ENCODE peak calls at places on chromosomes 1 and 21, in four cellular contexts. One of them, this sample, is unnamed.

GRCh38 chr1:3242408-3243270 is 173.6 kb downstream of the PRDM16 start:
- DNase-seq in glutamatergic neuron: no peak
- DNase-seq in heart left ventricle: no peak
- DNase-seq in psoas muscle: no peak
- DNase-seq in this sample: no peak

GRCh38 chr1:228194921-228195812 is 12.7 kb upstream of the OBSCN start:
- DNase-seq in psoas muscle: no peak
- DNase-seq in glutamatergic neuron: no peak
- DNase-seq in heart left ventricle: no peak
- DNase-seq in this sample: no peak

GRCh38 chr1:44048816-44049215 is 17.6 kb upstream of the SLC6A9 start:
- DNase-seq in psoas muscle: no peak
- DNase-seq in glutamatergic neuron: no peak
- DNase-seq in heart left ventricle: no peak
- DNase-seq in this sample: no peak

GRCh38 chr1:77421504-77422233 is 139.8 kb downstream of the AK5 start:
- DNase-seq in heart left ventricle: no peak
- DNase-seq in psoas muscle: no peak
- DNase-seq in glutamatergic neuron: no peak
- DNase-seq in this sample: no peak

GRCh38 chr1:112806090-112806642 is 91.0 kb upstream of the PPM1J start:
- DNase-seq in psoas muscle: no peak
- DNase-seq in glutamatergic neuron: no peak
- DNase-seq in heart left ventricle: no peak
- DNase-seq in this sample: no peak

GRCh38 chr21:39120876-39121599 is 62.2 kb downstream of the PSMG1 start:
- DNase-seq in glutamatergic neuron: no peak
- DNase-seq in heart left ventricle: no peak
- DNase-seq in psoas muscle: no peak
- DNase-seq in this sample: no peak

GRCh38 chr21:29524055-29524454 is 225.3 kb downstream of the BACH1 start:
- DNase-seq in heart left ventricle: no peak
- DNase-seq in glutamatergic neuron: no peak
- DNase-seq in psoas muscle: no peak
- DNase-seq in this sample: no peak

GRCh38 chr1:70387507-70387906 is 23.6 kb upstream of the CTH start:
- DNase-seq in heart left ventricle: no peak
- DNase-seq in psoas muscle: no peak
- DNase-seq in glutamatergic neuron: no peak
- DNase-seq in this sample: no peak

GRCh38 chr1:94690033-94690712 is 130.0 kb upstream of the SLC44A3 start:
- DNase-seq in heart left ventricle: no peak
- DNase-seq in psoas muscle: no peak
- DNase-seq in glutamatergic neuron: no peak
- DNase-seq in this sample: no peak

GRCh38 chr1:45403298-45404079 is 63.2 kb upstream of the MUTYH start:
- DNase-seq in glutamatergic neuron: no peak
- DNase-seq in psoas muscle: no peak
- DNase-seq in heart left ventricle: no peak
- DNase-seq in this sample: no peak

GRCh38 chr1:111563619-111564018 is 56.0 kb upstream of the RAP1A start:
- DNase-seq in glutamatergic neuron: no peak
- DNase-seq in heart left ventricle: no peak
- DNase-seq in psoas muscle: no peak
- DNase-seq in this sample: no peak

GRCh38 chr1:150176593-150176992 is 26.9 kb downstream of the PLEKHO1 start:
- DNase-seq in heart left ventricle: no peak
- DNase-seq in psoas muscle: no peak
- DNase-seq in glutamatergic neuron: no peak
- DNase-seq in this sample: no peak

GRCh38 chr21:42315296-42315891 is at the start of gene TFF3:
- DNase-seq in heart left ventricle: no peak
- DNase-seq in psoas muscle: no peak
- DNase-seq in glutamatergic neuron: no peak
- DNase-seq in this sample: no peak

GRCh38 chr21:35324372-35325220 is 275.5 kb upstream of the RUNX1 start:
- DNase-seq in psoas muscle: no peak
- DNase-seq in glutamatergic neuron: no peak
- DNase-seq in heart left ventricle: no peak
- DNase-seq in this sample: no peak

GRCh38 chr21:45004481-45005263 is 64.8 kb downstream of the SLX9 start:
- DNase-seq in psoas muscle: peak
- DNase-seq in glutamatergic neuron: peak
- DNase-seq in heart left ventricle: peak
- DNase-seq in this sample: peak

GRCh38 chr1:206821493-206821892 is 43.9 kb upstream of the IL20 start:
- DNase-seq in psoas muscle: no peak
- DNase-seq in glutamatergic neuron: no peak
- DNase-seq in heart left ventricle: no peak
- DNase-seq in this sample: no peak

GRCh38 chr1:53521900-53522552 is 62.8 kb downstream of the DMRTB1 start:
- DNase-seq in psoas muscle: no peak
- DNase-seq in heart left ventricle: peak
- DNase-seq in glutamatergic neuron: no peak
- DNase-seq in this sample: no peak

GRCh38 chr1:164617607-164618564 is 58.9 kb downstream of the PBX1 start:
- DNase-seq in psoas muscle: no peak
- DNase-seq in glutamatergic neuron: no peak
- DNase-seq in heart left ventricle: no peak
- DNase-seq in this sample: no peak

GRCh38 chr1:52002038-52002917 is 11.8 kb upstream of the RAB3B start:
- DNase-seq in heart left ventricle: no peak
- DNase-seq in psoas muscle: no peak
- DNase-seq in glutamatergic neuron: no peak
- DNase-seq in this sample: no peak

GRCh38 chr1:15508700-15509487 is 15.1 kb downstream of the CASP9 start:
- DNase-seq in psoas muscle: no peak
- DNase-seq in glutamatergic neuron: no peak
- DNase-seq in heart left ventricle: no peak
- DNase-seq in this sample: no peak

GRCh38 chr1:92380867-92381266 is 82.0 kb downstream of the RPAP2 start:
- DNase-seq in heart left ventricle: no peak
- DNase-seq in psoas muscle: no peak
- DNase-seq in glutamatergic neuron: no peak
- DNase-seq in this sample: no peak

GRCh38 chr1:36622741-36623648 is 140.3 kb upstream of the CSF3R start:
- DNase-seq in glutamatergic neuron: no peak
- DNase-seq in psoas muscle: no peak
- DNase-seq in heart left ventricle: no peak
- DNase-seq in this sample: no peak

GRCh38 chr1:205456868-205457724 is 1.3 kb upstream of the BLACAT1 start:
- DNase-seq in psoas muscle: no peak
- DNase-seq in heart left ventricle: peak
- DNase-seq in glutamatergic neuron: peak
- DNase-seq in this sample: no peak

GRCh38 chr1:25562101-25562927 is 18.9 kb downstream of the LDLRAP1 start:
- DNase-seq in glutamatergic neuron: no peak
- DNase-seq in psoas muscle: no peak
- DNase-seq in heart left ventricle: no peak
- DNase-seq in this sample: no peak

GRCh38 chr1:156591432-156592157 is at the start of gene NAXE:
- DNase-seq in heart left ventricle: peak
- DNase-seq in psoas muscle: peak
- DNase-seq in glutamatergic neuron: peak
- DNase-seq in this sample: peak

GRCh38 chr21:37717534-37717933 is 198.7 kb downstream of the KCNJ6 start:
- DNase-seq in glutamatergic neuron: no peak
- DNase-seq in heart left ventricle: no peak
- DNase-seq in psoas muscle: no peak
- DNase-seq in this sample: no peak

GRCh38 chr1:226953175-226953800 is 13.2 kb downstream of the COQ8A start:
- DNase-seq in glutamatergic neuron: no peak
- DNase-seq in heart left ventricle: no peak
- DNase-seq in psoas muscle: no peak
- DNase-seq in this sample: no peak

GRCh38 chr1:16348414-16349182 is 3.7 kb downstream of the FBXO42 start:
- DNase-seq in psoas muscle: no peak
- DNase-seq in glutamatergic neuron: no peak
- DNase-seq in heart left ventricle: no peak
- DNase-seq in this sample: no peak

GRCh38 chr1:197577580-197577979 is 197.7 kb downstream of the DENND1B start:
- DNase-seq in glutamatergic neuron: no peak
- DNase-seq in psoas muscle: no peak
- DNase-seq in heart left ventricle: no peak
- DNase-seq in this sample: no peak

GRCh38 chr1:174218983-174219382 is 59.7 kb downstream of the RABGAP1L start:
- DNase-seq in psoas muscle: no peak
- DNase-seq in glutamatergic neuron: no peak
- DNase-seq in heart left ventricle: no peak
- DNase-seq in this sample: no peak

GRCh38 chr21:38326899-38327298 is 70.1 kb downstream of the KCNJ15 start:
- DNase-seq in heart left ventricle: no peak
- DNase-seq in psoas muscle: no peak
- DNase-seq in glutamatergic neuron: no peak
- DNase-seq in this sample: no peak

GRCh38 chr1:9691726-9692125 is 40.2 kb downstream of the PIK3CD start:
- DNase-seq in heart left ventricle: no peak
- DNase-seq in psoas muscle: no peak
- DNase-seq in glutamatergic neuron: no peak
- DNase-seq in this sample: no peak

GRCh38 chr1:20093303-20093702 is 23.3 kb downstream of the PLA2G5 start:
- DNase-seq in heart left ventricle: peak
- DNase-seq in glutamatergic neuron: no peak
- DNase-seq in psoas muscle: no peak
- DNase-seq in this sample: no peak

GRCh38 chr1:230334447-230334837 is 91.7 kb downstream of the PGBD5 start:
- DNase-seq in psoas muscle: no peak
- DNase-seq in heart left ventricle: no peak
- DNase-seq in glutamatergic neuron: no peak
- DNase-seq in this sample: no peak

This sample was measured in heart right ventricle.